ENCODE peak calls at places on chromosomes 11 and 22, in six cellular contexts. C, T, B, W, V and U are unnamed samples.

GRCh38 chr11:16632295-16633200 is 105.9 kb upstream of the C11orf58 start:
- DNase-seq in W (peak), T (peak), V (no peak), B (peak), C (peak), U (no peak)

GRCh38 chr22:27580311-27580897 is 221.2 kb downstream of the MN1 start:
- DNase-seq in B (no peak), W (no peak), T (no peak), C (peak), V (no peak), U (no peak)

GRCh38 chr11:134528453-134528852 is 116.4 kb upstream of the B3GAT1 start:
- DNase-seq in B (no peak), W (no peak), T (no peak), C (no peak), V (no peak), U (no peak)

GRCh38 chr22:45229181-45229580 is 11.5 kb downstream of the KIAA0930 start:
- DNase-seq in W (no peak), C (no peak), T (no peak), B (no peak), V (no peak), U (no peak)

GRCh38 chr11:70028147-70028855 is 49.8 kb upstream of the ANO1 start:
- DNase-seq in B (no peak), W (no peak), V (no peak), C (no peak), T (no peak), U (no peak)

GRCh38 chr22:47091241-47091691 is 328.8 kb downstream of the TBC1D22A start:
- DNase-seq in T (no peak), W (no peak), V (no peak), C (no peak), B (no peak), U (peak)

GRCh38 chr22:48806227-48806781 is 1021.4 kb downstream of the BRD1 start:
- DNase-seq in T (no peak), C (no peak), W (no peak), V (no peak), B (no peak), U (no peak)

GRCh38 chr11:60357771-60358170 is 20.6 kb upstream of the MS4A7 start:
- DNase-seq in T (no peak), W (no peak), C (no peak), B (no peak), V (no peak), U (no peak)

GRCh38 chr11:119572481-119573424 is 149.8 kb upstream of the THY1 start:
- DNase-seq in B (no peak), C (no peak), W (no peak), V (no peak), T (no peak), U (no peak)

GRCh38 chr11:2799881-2800654 is 85.5 kb downstream of the CDKN1C start:
- DNase-seq in W (no peak), B (no peak), C (no peak), V (no peak), T (no peak), U (peak)

GRCh38 chr22:20530368-20531153 is 23.2 kb downstream of the MED15 start:
- DNase-seq in V (no peak), W (no peak), B (peak), C (peak), T (no peak), U (no peak)

GRCh38 chr11:76269661-76270322 is 63.5 kb upstream of the WNT11 start:
- DNase-seq in W (no peak), C (no peak), B (no peak), V (no peak), T (no peak), U (no peak)

GRCh38 chr11:61477734-61478148 is 30.8 kb upstream of the LRRC10B start:
- DNase-seq in V (no peak), B (no peak), W (no peak), C (peak), T (peak), U (peak)

GRCh38 chr11:111378773-111379499 is at the start of gene POU2AF1:
- DNase-seq in T (no peak), V (peak), B (peak), W (no peak), C (no peak), U (no peak)

GRCh38 chr11:134176284-134176683 is 47.5 kb downstream of the NCAPD3 start:
- DNase-seq in T (no peak), B (no peak), W (no peak), V (no peak), C (no peak), U (no peak)

GRCh38 chr11:9600651-9601040 is 27.2 kb downstream of the WEE1 start:
- DNase-seq in V (peak), C (no peak), B (peak), T (no peak), W (no peak), U (no peak)

GRCh38 chr11:29343465-29344333 is 673.1 kb downstream of the KCNA4 start:
- DNase-seq in W (peak), C (peak), T (peak), V (no peak), B (peak), U (peak)

GRCh38 chr11:9590717-9591116 is 17.2 kb downstream of the WEE1 start:
- DNase-seq in C (no peak), B (no peak), W (no peak), T (no peak), V (no peak), U (no peak)

GRCh38 chr11:29669336-29669735 is 347.5 kb downstream of the KCNA4 start:
- DNase-seq in W (no peak), T (no peak), V (no peak), C (no peak), B (no peak), U (no peak)

GRCh38 chr22:46104170-46104880 is 46.0 kb upstream of the PPARA start:
- DNase-seq in B (no peak), C (no peak), V (no peak), W (no peak), T (no peak), U (no peak)

GRCh38 chr11:130418756-130419155 is 9.7 kb downstream of the ADAMTS8 start:
- DNase-seq in W (no peak), B (peak), C (no peak), V (no peak), T (no peak), U (no peak)

GRCh38 chr22:42685941-42686666 is 34.6 kb downstream of the A4GALT start:
- DNase-seq in W (no peak), B (no peak), C (no peak), V (no peak), T (no peak), U (no peak)

GRCh38 chr22:50581950-50582561 is 593 bp downstream of the CHKB start:
- DNase-seq in T (peak), C (no peak), W (no peak), B (no peak), V (no peak), U (peak)

GRCh38 chr11:128956401-128957203 is 13.9 kb upstream of the TP53AIP1 start:
- DNase-seq in W (peak), C (peak), V (peak), T (peak), B (peak), U (peak)

GRCh38 chr11:122367809-122368231 is 251.8 kb upstream of the BLID start:
- DNase-seq in V (no peak), C (peak), W (peak), T (no peak), B (peak), U (no peak)

GRCh38 chr11:93368022-93368421 is 37.5 kb downstream of the DEUP1 start:
- DNase-seq in C (no peak), T (no peak), B (no peak), W (no peak), V (no peak), U (no peak)

GRCh38 chr11:13210424-13210823 is 67.2 kb upstream of the BMAL1 start:
- DNase-seq in W (peak), V (no peak), C (peak), T (peak), B (peak), U (peak)

GRCh38 chr11:128483211-128483788 is 104.1 kb downstream of the ETS1 start:
- DNase-seq in W (no peak), B (no peak), V (peak), C (no peak), T (no peak), U (no peak)

GRCh38 chr22:36194971-36195370 is 6.6 kb downstream of the APOL4 start:
- DNase-seq in B (peak), W (peak), T (peak), C (peak), V (no peak), U (no peak)

GRCh38 chr11:63699906-63700305 is 18.6 kb downstream of the RTN3 start:
- DNase-seq in T (no peak), W (no peak), B (no peak), V (no peak), C (no peak), U (no peak)

GRCh38 chr11:73322111-73322985 is 14.3 kb downstream of the ARHGEF17 start:
- DNase-seq in V (no peak), C (no peak), B (peak), T (no peak), W (no peak), U (no peak)

GRCh38 chr11:122334546-122335375 is 218.7 kb upstream of the BLID start:
- DNase-seq in B (peak), T (no peak), V (no peak), C (no peak), W (no peak), U (no peak)

GRCh38 chr11:40425168-40425567 is 1034.3 kb downstream of the LRRC4C start:
- DNase-seq in B (no peak), W (no peak), T (no peak), C (no peak), V (no peak), U (no peak)

GRCh38 chr22:23190526-23190925 is 10.2 kb downstream of the BCR start:
- DNase-seq in V (no peak), C (no peak), W (no peak), T (no peak), B (no peak), U (no peak)
- TF ChIP-seq BHLHE40 in V (no peak), C (no peak), W (no peak), T (no peak), B (no peak), U (no peak)

DNA sequence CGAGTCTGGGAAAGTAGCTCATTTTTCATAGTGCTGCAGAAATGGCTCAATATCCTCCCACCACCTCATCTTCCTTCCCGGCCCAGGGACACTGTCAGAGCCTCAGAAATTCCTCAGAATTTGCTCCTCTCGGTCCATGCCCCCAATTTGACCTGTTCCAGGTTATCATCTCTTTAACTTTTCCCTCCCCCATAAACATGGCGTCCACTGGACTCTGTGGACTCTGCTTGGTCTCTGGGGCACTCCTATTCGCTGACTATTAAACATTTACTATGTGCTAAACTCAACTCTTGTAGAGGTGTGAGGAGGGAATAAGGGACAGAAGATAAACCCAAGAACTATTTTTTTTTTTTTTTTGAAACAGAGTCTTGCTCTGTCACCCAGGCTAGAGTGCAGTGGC is 8.2 kb upstream of the PC start:
- DNase-seq in W (peak), C (no peak), T (no peak), B (no peak), V (no peak), U (no peak)
- TF ChIP-seq BHLHE40 in W (no peak), C (no peak), T (no peak), B (no peak), V (no peak), U (no peak)

GRCh38 chr22:40209945-40210485 is 32.3 kb downstream of the TNRC6B start:
- DNase-seq in V (no peak), W (no peak), T (no peak), C (no peak), B (no peak), U (no peak)
- TF ChIP-seq BHLHE40 in V (no peak), W (no peak), T (no peak), C (no peak), B (no peak), U (no peak)

DNA sequence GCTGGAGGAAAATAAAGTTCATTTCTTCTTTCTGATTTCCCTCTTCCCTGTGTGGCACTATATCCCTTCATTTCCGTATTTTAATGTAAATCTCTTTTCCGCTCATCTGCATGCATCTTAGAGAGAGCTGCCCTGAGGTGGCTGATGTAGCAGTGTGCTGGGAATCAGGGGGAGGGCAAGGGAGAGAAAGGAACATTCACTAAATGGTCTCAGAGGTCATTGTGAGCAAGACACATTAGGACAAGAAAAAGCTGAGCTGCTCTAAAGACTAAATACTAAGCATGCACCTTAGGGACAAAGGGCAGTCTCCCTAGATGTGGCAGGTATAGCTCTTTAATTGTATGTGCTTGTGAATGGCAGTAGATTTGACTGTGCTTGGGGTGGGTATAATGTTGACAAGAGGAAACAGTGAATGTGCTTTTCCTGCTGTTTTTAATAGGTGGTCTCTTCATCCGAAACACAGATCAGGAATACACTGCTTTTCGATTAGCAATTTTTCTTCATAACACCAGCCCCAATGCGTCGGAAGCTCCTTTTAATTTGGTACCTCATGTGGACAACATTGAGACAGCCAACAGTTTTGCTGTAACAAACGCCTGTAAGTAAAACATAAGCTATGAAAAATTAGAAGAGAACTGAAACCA is 2.1 kb downstream of the GRIA4 start:
- DNase-seq in V (no peak), B (no peak), T (no peak), C (no peak), W (no peak), U (no peak)
- TF ChIP-seq BHLHE40 in V (no peak), B (no peak), T (no peak), C (no peak), W (no peak), U (no peak)

DNA sequence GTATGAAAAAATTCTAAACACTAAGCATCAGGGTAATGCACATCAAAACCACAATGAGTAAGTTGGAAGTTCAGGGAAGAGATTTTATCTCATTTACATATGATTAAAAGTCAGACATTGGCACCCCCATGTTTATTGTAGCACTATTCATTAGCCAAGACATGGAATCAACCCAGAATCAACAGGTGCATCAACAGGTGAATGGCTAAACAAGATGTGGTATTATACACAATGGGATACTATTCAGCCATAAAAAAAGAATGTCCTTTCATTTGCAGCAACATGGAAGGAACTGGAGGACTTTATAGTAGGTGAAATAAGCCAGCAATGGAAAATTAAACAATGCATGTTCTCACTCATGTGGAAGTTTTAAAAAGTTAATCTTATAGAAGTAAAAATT is 17.6 kb upstream of the TTC17 start:
- DNase-seq in V (no peak), C (no peak), T (no peak), B (no peak), W (no peak), U (no peak)
- TF ChIP-seq BHLHE40 in V (no peak), C (no peak), T (no peak), B (no peak), W (no peak), U (no peak)

GRCh38 chr22:39003165-39003638 is 10.9 kb upstream of the APOBEC3C start:
- DNase-seq in V (peak), C (peak), W (peak), B (peak), T (peak), U (peak)
- TF ChIP-seq BHLHE40 in V (peak), C (no peak), W (no peak), B (no peak), T (no peak), U (no peak)

GRCh38 chr11:17929171-17929570 is 83.7 kb downstream of the SERGEF start:
- DNase-seq in C (no peak), B (no peak), W (no peak), V (no peak), T (no peak), U (no peak)
- TF ChIP-seq BHLHE40 in C (no peak), B (no peak), W (no peak), V (no peak), T (no peak), U (no peak)